ENCODE peak calls at places on chromosomes 2 and 18, in five cellular contexts. One of them, this sample, is unnamed.

GRCh38 chr2:153055182-153055581 is 336.8 kb downstream of the ARL6IP6 start:
- DNase-seq in D341Med: no peak
- DNase-seq in GM04504: no peak
- DNase-seq in EL: no peak
- DNase-seq in AG04450: no peak
- DNase-seq in this sample: no peak

GRCh38 chr2:32235315-32235714 is 29.4 kb downstream of the NLRC4 start:
- DNase-seq in GM04504: no peak
- DNase-seq in D341Med: no peak
- DNase-seq in AG04450: no peak
- DNase-seq in EL: no peak
- DNase-seq in this sample: peak

GRCh38 chr2:61714210-61714609 is 139.7 kb downstream of the FAM161A start:
- DNase-seq in GM04504: no peak
- DNase-seq in D341Med: no peak
- DNase-seq in EL: no peak
- DNase-seq in AG04450: no peak
- DNase-seq in this sample: no peak

GRCh38 chr2:239706407-239706806 is 305.6 kb upstream of the HDAC4 start:
- DNase-seq in D341Med: no peak
- DNase-seq in AG04450: no peak
- DNase-seq in EL: no peak
- DNase-seq in GM04504: no peak
- DNase-seq in this sample: peak

GRCh38 chr2:69692424-69692823 is 48.9 kb upstream of the AAK1 start:
- DNase-seq in D341Med: no peak
- DNase-seq in AG04450: no peak
- DNase-seq in EL: peak
- DNase-seq in GM04504: peak
- DNase-seq in this sample: no peak

GRCh38 chr2:79817288-79817687 is 304.4 kb downstream of the CTNNA2 start:
- DNase-seq in EL: no peak
- DNase-seq in AG04450: no peak
- DNase-seq in GM04504: no peak
- DNase-seq in D341Med: no peak
- DNase-seq in this sample: no peak

GRCh38 chr2:141137121-141137693 is 993.6 kb downstream of the LRP1B start:
- DNase-seq in EL: no peak
- DNase-seq in D341Med: no peak
- DNase-seq in GM04504: no peak
- DNase-seq in AG04450: no peak
- DNase-seq in this sample: no peak

GRCh38 chr2:126635281-126635680 is 20.7 kb upstream of the GYPC start:
- DNase-seq in AG04450: no peak
- DNase-seq in D341Med: no peak
- DNase-seq in EL: no peak
- DNase-seq in GM04504: peak
- DNase-seq in this sample: no peak

GRCh38 chr18:24790347-24790746 is 329.9 kb downstream of the HRH4 start:
- DNase-seq in AG04450: no peak
- DNase-seq in D341Med: no peak
- DNase-seq in EL: no peak
- DNase-seq in GM04504: no peak
- DNase-seq in this sample: no peak

GRCh38 chr2:56348382-56348781 is 164.6 kb downstream of the CCDC85A start:
- DNase-seq in D341Med: no peak
- DNase-seq in AG04450: no peak
- DNase-seq in EL: no peak
- DNase-seq in GM04504: no peak
- DNase-seq in this sample: no peak

GRCh38 chr2:126859631-126860030 is 39.1 kb upstream of the TEX51 start:
- DNase-seq in AG04450: no peak
- DNase-seq in GM04504: no peak
- DNase-seq in D341Med: no peak
- DNase-seq in EL: no peak
- DNase-seq in this sample: no peak

GRCh38 chr18:50817898-50818250 is 1.9 kb downstream of the MRO start:
- DNase-seq in D341Med: no peak
- DNase-seq in AG04450: peak
- DNase-seq in EL: no peak
- DNase-seq in GM04504: no peak
- DNase-seq in this sample: no peak

GRCh38 chr18:49623571-49623970 is 61.7 kb downstream of the LIPG start:
- DNase-seq in AG04450: no peak
- DNase-seq in D341Med: no peak
- DNase-seq in GM04504: no peak
- DNase-seq in EL: no peak
- DNase-seq in this sample: no peak

GRCh38 chr18:37289423-37289822 is 276.2 kb downstream of the CELF4 start:
- DNase-seq in EL: no peak
- DNase-seq in GM04504: no peak
- DNase-seq in D341Med: no peak
- DNase-seq in AG04450: no peak
- DNase-seq in this sample: no peak

GRCh38 chr18:34847408-34847807 is 137.3 kb downstream of the DTNA start:
- DNase-seq in EL: no peak
- DNase-seq in AG04450: no peak
- DNase-seq in D341Med: no peak
- DNase-seq in GM04504: no peak
- DNase-seq in this sample: no peak

GRCh38 chr2:54755641-54756326 is 32.3 kb downstream of the EML6 start:
- DNase-seq in GM04504: no peak
- DNase-seq in AG04450: no peak
- DNase-seq in D341Med: no peak
- DNase-seq in EL: no peak
- DNase-seq in this sample: no peak

GRCh38 chr2:67824196-67824595 is 238.6 kb downstream of the C1D start:
- DNase-seq in D341Med: no peak
- DNase-seq in GM04504: no peak
- DNase-seq in AG04450: no peak
- DNase-seq in EL: peak
- DNase-seq in this sample: no peak

This sample was measured in ureter.